ENCODE peak calls at places on chromosomes 7 and 10, in eight cellular contexts. R, P, Q, O, F, A, G and W are unnamed samples. For H3K36me3, the result is how much of the 10 kb centered on the place peaks cover.

GRCh38 chr10:84008878-84009277 is 130.4 kb upstream of the GHITM start:
- DNase-seq in O (peak), F (no peak), R (no peak), G (no peak), P (no peak), A (no peak), Q (peak), W (no peak)

GRCh38 chr7:33050425-33051318 is 11.9 kb downstream of the NT5C3A start:
- DNase-seq in A (no peak), Q (peak), G (no peak), F (no peak), R (peak), O (peak), P (peak), W (peak)

GRCh38 chr7:90560730-90561129 is 35.4 kb upstream of the CDK14 start:
- DNase-seq in P (no peak), Q (no peak), O (no peak), G (no peak), A (no peak), F (no peak), R (no peak), W (no peak)

GRCh38 chr10:88932539-88933256 is 19.9 kb downstream of the ACTA2 start:
- DNase-seq in A (peak), G (no peak), Q (peak), P (peak), F (peak), R (peak), O (peak), W (peak)

GRCh38 chr7:153047569-153047968 is 288.0 kb downstream of the ACTR3B start:
- DNase-seq in O (no peak), Q (no peak), A (no peak), G (no peak), P (no peak), R (no peak), F (no peak), W (no peak)

GRCh38 chr7:92754756-92755581 is 81.4 kb downstream of the CDK6 start:
- DNase-seq in A (no peak), P (no peak), G (no peak), O (no peak), Q (no peak), F (no peak), R (no peak), W (no peak)

GRCh38 chr7:35334511-35334910 is 80.6 kb upstream of the TBX20 start:
- DNase-seq in P (no peak), O (no peak), R (peak), F (no peak), G (no peak), Q (no peak), A (no peak), W (peak)

GRCh38 chr7:48299580-48300169 is 128.4 kb downstream of the ABCA13 start:
- DNase-seq in A (no peak), F (no peak), R (no peak), Q (peak), G (no peak), P (peak), O (peak), W (peak)

GRCh38 chr10:62616885-62617635 is 187.5 kb upstream of the ADO start:
- DNase-seq in R (no peak), A (no peak), P (no peak), O (no peak), F (no peak), G (no peak), Q (no peak), W (no peak)

GRCh38 chr10:5951167-5951711 is 26.1 kb downstream of the IL15RA start:
- DNase-seq in R (no peak), P (no peak), F (peak), G (no peak), A (peak), O (no peak), Q (no peak), W (no peak)

GRCh38 chr7:41694490-41694889 is 8.4 kb downstream of the INHBA start:
- DNase-seq in O (no peak), P (no peak), G (no peak), A (no peak), Q (no peak), F (no peak), R (no peak), W (no peak)

GRCh38 chr10:91340613-91341362 is 69.4 kb upstream of the HECTD2 start:
- DNase-seq in Q (no peak), G (no peak), R (peak), F (no peak), P (no peak), O (no peak), A (no peak), W (peak)

GRCh38 chr7:125370502-125370901 is 440.9 kb upstream of the POT1 start:
- DNase-seq in Q (no peak), P (no peak), G (no peak), O (no peak), F (no peak), R (no peak), A (no peak), W (no peak)

GRCh38 chr7:29987083-29987482 is 2.5 kb downstream of the SCRN1 start:
- DNase-seq in O (no peak), Q (peak), F (no peak), G (no peak), P (peak), A (no peak), R (peak), W (no peak)

GRCh38 chr10:98446121-98446655 is 547 bp downstream of the HPS1 start:
- DNase-seq in Q (peak), F (no peak), O (peak), P (no peak), A (peak), G (peak), R (peak), W (no peak)

GRCh38 chr10:10351451-10351850 is 666.2 kb upstream of the CELF2 start:
- DNase-seq in P (no peak), G (no peak), O (no peak), R (no peak), A (no peak), Q (no peak), F (no peak), W (no peak)

GRCh38 chr10:50063100-50063499 is 4.7 kb upstream of the WASHC2A start:
- DNase-seq in P (no peak), A (no peak), Q (no peak), F (no peak), O (peak), G (no peak), R (no peak), W (no peak)

GRCh38 chr10:59905735-59906416 is 480 bp downstream of the CCDC6 start:
- DNase-seq in A (no peak), Q (peak), R (no peak), F (no peak), G (peak), P (no peak), O (peak), W (no peak)

GRCh38 chr10:63323930-63324854 is 141.6 kb downstream of the JMJD1C start:
- DNase-seq in P (no peak), R (no peak), A (no peak), Q (no peak), G (no peak), F (no peak), O (no peak), W (no peak)

GRCh38 chr10:80168111-80168511 is 35.6 kb downstream of the PLAC9 start:
- DNase-seq in P (no peak), Q (no peak), G (peak), F (no peak), O (no peak), A (peak), R (no peak), W (no peak)

GRCh38 chr7:137871173-137871915 is 24.6 kb upstream of the DGKI start:
- DNase-seq in G (no peak), F (no peak), A (no peak), Q (no peak), P (no peak), O (no peak), R (no peak), W (no peak)

GRCh38 chr7:27697861-27698430 is 35.3 kb upstream of the HIBADH start:
- DNase-seq in F (peak), R (peak), G (peak), P (peak), Q (peak), O (no peak), A (peak), W (no peak)

GRCh38 chr10:46270086-46270811 is 16.5 kb upstream of the ANTXRL start:
- DNase-seq in P (no peak), A (no peak), G (peak), Q (no peak), O (no peak), F (no peak), R (no peak), W (no peak)

GRCh38 chr10:73906524-73907447 is 4.1 kb upstream of the PLAU start:
- DNase-seq in P (peak), R (peak), G (no peak), A (peak), Q (peak), F (no peak), O (peak), W (peak)

GRCh38 chr10:82981137-82981723 is 1106.2 kb downstream of the NRG3 start:
- DNase-seq in A (no peak), P (no peak), Q (no peak), R (no peak), O (no peak), F (no peak), G (no peak), W (peak)

GRCh38 chr10:110149259-110149658 is 58.1 kb upstream of the MXI1 start:
- DNase-seq in R (no peak), F (no peak), A (no peak), G (no peak), Q (no peak), P (no peak), O (no peak), W (no peak)

GRCh38 chr10:35561670-35562069 is 43.5 kb upstream of the GJD4 start:
- DNase-seq in A (no peak), P (no peak), O (no peak), Q (no peak), F (no peak), G (no peak), R (no peak), W (no peak)

GRCh38 chr7:88329532-88330463 is 23.1 kb upstream of the STEAP4 start:
- DNase-seq in P (no peak), Q (no peak), G (peak), R (no peak), A (no peak), O (no peak), F (no peak), W (no peak)

GRCh38 chr7:131931368-131931767 is 374.9 kb upstream of the PODXL start:
- DNase-seq in O (no peak), A (no peak), Q (no peak), G (no peak), F (no peak), R (no peak), P (no peak), W (no peak)

GRCh38 chr7:26508481-26508880 is 216.8 kb downstream of the SNX10 start:
- DNase-seq in Q (no peak), O (no peak), R (no peak), G (no peak), A (no peak), F (no peak), P (no peak), W (no peak)

GRCh38 chr7:43465581-43466554 is 117.0 kb upstream of the STK17A start:
- DNase-seq in R (no peak), G (no peak), F (no peak), O (no peak), P (no peak), Q (peak), A (no peak), W (no peak)

GRCh38 chr7:43467846-43468245 is 115.1 kb upstream of the STK17A start:
- DNase-seq in O (no peak), P (no peak), Q (no peak), G (no peak), A (no peak), F (no peak), R (no peak), W (no peak)

GRCh38 chr7:43469051-43469450 is 113.9 kb upstream of the STK17A start:
- DNase-seq in Q (no peak), G (no peak), R (no peak), A (no peak), F (no peak), P (no peak), O (no peak), W (no peak)

GRCh38 chr7:43467406-43467805 is 115.5 kb upstream of the STK17A start:
- DNase-seq in P (no peak), R (no peak), Q (no peak), G (no peak), F (no peak), O (no peak), A (no peak), W (peak)

GRCh38 chr7:43470110-43470509 is 112.8 kb upstream of the STK17A start:
- DNase-seq in G (no peak), Q (no peak), P (no peak), F (no peak), A (no peak), R (no peak), O (no peak), W (no peak)
- H3K36me3 ChIP-seq in G (under half), Q (under half), P (under half), F (under half), A (under half), R (under half), O (under half), W (under half)

GRCh38 chr7:134945711-134946110 is 40.6 kb upstream of the AGBL3 start:
- DNase-seq in A (no peak), O (no peak), R (no peak), Q (no peak), G (no peak), F (no peak), P (no peak), W (no peak)

GRCh38 chr7:134941947-134942346 is 44.4 kb upstream of the AGBL3 start:
- DNase-seq in R (no peak), F (no peak), O (no peak), P (no peak), Q (no peak), A (no peak), G (no peak), W (no peak)

GRCh38 chr7:134942690-134943466 is 43.4 kb upstream of the AGBL3 start:
- DNase-seq in F (no peak), P (peak), Q (no peak), R (no peak), O (no peak), G (no peak), A (no peak), W (no peak)

GRCh38 chr7:134946260-134946659 is 40.0 kb upstream of the AGBL3 start:
- DNase-seq in A (no peak), R (no peak), P (no peak), F (no peak), Q (no peak), O (no peak), G (no peak), W (no peak)

DNA sequence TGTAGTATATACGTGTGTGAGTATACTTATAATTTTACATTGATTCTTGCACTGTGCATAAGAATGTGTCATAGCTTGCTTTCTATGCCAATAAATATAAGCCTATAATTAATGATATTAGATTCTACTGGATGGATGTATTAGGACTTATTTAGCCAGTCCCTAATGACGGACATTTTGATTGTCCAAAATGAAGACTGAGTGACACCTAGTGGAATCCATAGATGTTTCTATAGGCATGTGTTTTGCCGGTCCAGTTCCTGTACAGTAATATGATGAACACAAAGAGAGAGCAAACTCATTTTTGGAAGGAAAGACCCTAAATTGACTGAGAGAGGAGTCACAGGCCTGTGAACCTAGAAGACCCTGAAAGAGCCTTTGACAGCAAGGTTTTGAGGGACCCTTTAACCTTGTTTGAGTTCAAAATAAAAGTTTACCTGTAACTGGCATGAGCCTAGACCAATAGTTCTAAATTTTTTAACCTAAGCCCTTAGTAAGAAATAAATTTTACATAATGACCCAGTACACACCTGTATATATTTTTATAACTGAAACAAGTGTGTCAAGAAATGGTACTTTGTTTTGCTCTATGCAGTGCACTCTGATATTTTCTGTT is 42.4 kb upstream of the AGBL3 start:
- DNase-seq in G (no peak), R (no peak), Q (peak), A (no peak), O (peak), F (no peak), P (peak), W (no peak)
- TF ChIP-seq CTCF in G (peak), R (peak), Q (peak), A (no peak), O (peak), F (peak), P (peak), W (peak)

GRCh38 chr10:79065853-79066252 is 2.9 kb upstream of the ZMIZ1 start:
- DNase-seq in A (peak), Q (no peak), R (no peak), G (peak), P (no peak), O (no peak), F (no peak), W (no peak)
- H3K27ac ChIP-seq in A (peak), Q (no peak), R (no peak), G (no peak), P (no peak), O (no peak), F (no peak), W (no peak)

DNA sequence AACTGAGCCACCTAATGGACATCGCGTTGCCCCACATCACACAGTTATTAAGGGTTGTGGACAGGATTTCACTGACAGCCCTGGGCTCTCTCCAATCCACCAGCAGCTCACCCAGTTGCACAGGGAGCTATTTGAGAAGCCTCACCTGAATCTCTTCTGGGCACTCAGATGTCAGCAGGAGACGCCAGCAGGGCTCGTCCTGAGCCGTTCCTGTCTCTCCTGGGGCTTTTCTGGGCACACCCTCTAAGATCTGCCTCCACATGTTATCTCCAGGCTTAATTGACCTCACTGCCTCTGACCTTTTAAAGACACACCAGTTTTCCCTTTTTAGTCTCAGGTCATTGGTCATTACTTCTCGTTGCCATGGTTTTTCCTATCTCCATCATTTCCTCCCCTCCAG is 63.0 kb downstream of the GRID1 start:
- DNase-seq in F (no peak), G (peak), R (no peak), O (no peak), P (no peak), Q (no peak), A (peak), W (no peak)
- H3K36me3 ChIP-seq in F (under half), G (under half), R (under half), O (under half), P (under half), Q (under half), A (under half), W (under half)

DNA sequence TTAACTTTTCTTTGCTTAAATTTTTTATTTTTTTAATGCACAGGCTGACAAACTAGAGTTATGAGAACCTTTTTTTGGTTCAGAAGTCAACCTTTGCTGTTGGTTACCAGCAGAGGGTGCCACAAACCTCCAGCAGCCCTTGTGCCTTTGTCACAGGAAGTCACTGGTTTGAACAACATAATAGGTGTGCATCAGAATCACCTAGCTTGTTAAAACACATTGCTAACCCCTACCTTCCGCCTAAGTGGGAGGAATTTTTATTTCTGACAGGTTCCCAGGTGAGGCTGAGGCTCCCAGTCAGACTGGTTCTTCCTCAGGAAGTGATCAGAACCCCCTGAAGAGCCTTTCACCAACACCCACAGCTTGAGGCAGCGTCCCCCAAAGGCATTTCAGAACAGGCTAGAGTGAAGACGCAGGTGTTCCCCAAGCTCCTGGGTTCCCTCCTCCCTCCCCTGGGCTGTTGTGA is 22.6 kb upstream of the VDAC2 start:
- DNase-seq in G (peak), O (peak), R (peak), A (no peak), Q (peak), F (no peak), P (peak), W (peak)
- TF ChIP-seq CTCF in G (peak), O (peak), R (peak), A (peak), Q (peak), F (peak), P (peak), W (peak)

GRCh38 chr7:99740573-99741437 is 5.8 kb upstream of the CYP3A7 start:
- DNase-seq in Q (peak), A (no peak), P (peak), F (no peak), R (peak), G (no peak), O (no peak), W (no peak)

GRCh38 chr7:99737726-99738125 is 2.7 kb upstream of the CYP3A7 start:
- DNase-seq in A (no peak), Q (no peak), G (no peak), P (no peak), R (no peak), F (no peak), O (no peak), W (no peak)

GRCh38 chr7:99739699-99740572 is 4.9 kb upstream of the CYP3A7 start:
- DNase-seq in F (no peak), A (no peak), P (peak), O (no peak), R (no peak), Q (no peak), G (no peak), W (no peak)

GRCh38 chr7:99742737-99743394 is 7.9 kb upstream of the CYP3A7 start:
- DNase-seq in F (no peak), A (no peak), Q (no peak), O (no peak), G (no peak), P (peak), R (no peak), W (no peak)

DNA sequence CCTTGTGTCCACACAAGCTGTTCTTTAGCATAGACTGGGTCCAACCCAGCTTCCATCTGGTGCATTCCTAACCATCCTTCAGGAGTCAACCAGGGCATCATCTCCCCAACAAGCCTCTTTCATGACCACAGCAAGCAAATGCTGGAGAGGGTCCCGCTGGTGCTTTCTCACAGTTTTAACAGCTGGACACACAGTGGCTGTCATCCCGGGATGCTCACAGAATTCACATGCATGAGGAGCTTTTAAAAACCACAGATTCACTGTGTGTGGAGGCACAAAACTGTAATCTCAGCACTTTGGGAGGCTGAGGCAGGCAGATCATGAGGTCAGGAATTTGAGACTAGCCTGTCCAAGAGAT is 6.4 kb upstream of the CYP3A7 start:
- DNase-seq in P (no peak), G (no peak), A (no peak), F (no peak), O (no peak), R (no peak), Q (no peak), W (no peak)
- H3K27ac ChIP-seq in P (no peak), G (no peak), A (no peak), F (no peak), O (no peak), R (no peak), Q (peak), W (no peak)

DNA sequence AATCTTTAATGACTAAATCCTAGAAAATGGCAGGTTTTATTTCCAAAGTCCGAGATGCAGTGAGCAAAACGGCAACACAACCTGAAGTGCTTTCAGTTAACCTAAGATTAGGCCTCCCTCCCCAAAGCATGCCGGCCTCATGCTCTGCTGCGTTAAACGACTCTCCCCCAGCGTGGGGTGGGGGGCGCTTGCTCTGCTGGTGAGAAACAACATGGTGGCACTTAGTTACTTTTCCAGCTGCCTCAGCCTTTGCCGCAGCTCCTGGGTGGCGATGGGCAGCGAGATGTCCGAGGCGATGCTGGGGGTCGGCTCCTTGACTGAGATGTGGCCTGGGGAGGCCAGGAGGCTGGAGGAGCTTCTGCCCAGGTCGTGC is 36.7 kb upstream of the NCAPG2 start:
- DNase-seq in A (no peak), O (no peak), P (no peak), R (no peak), F (no peak), G (no peak), Q (no peak), W (no peak)
- H3K36me3 ChIP-seq in A (half or more), O (under half), P (half or more), R (half or more), F (half or more), G (half or more), Q (under half), W (under half)